ENCODE peak calls at places on chromosome 5, in nine cellular contexts. One of them, this sample, is unnamed.

GRCh38 chr5:176533894-176534611 is 3.1 kb downstream of the RNF44 start:
- DNase-seq in HepG2: peak; percentile 71
- DNase-seq in adipocyte: peak; percentile 28
- DNase-seq in sciatic nerve: peak; percentile 62
- DNase-seq in cardiac fibroblast: no peak
- DNase-seq in hippocampal formation: no peak
- DNase-seq in stimulated activated effector memory CD8-positive, alpha-beta T cell treated with anti-CD3 and anti-CD28 coated beads, Interleukin-12 subunit alpha, Interleukin-12 subunit beta, amount 100 ng/mL, for 72 hours: peak; percentile 73
- DNase-seq in heart right ventricle: peak; percentile 34
- DNase-seq in NCI-H2081: no peak
- DNase-seq in this sample: no peak

GRCh38 chr5:105956456-105957177 is 1714.1 kb downstream of the EFNA5 start:
- DNase-seq in HepG2: no peak
- DNase-seq in adipocyte: peak; percentile 54
- DNase-seq in sciatic nerve: no peak
- DNase-seq in cardiac fibroblast: peak; percentile 24
- DNase-seq in hippocampal formation: no peak
- DNase-seq in stimulated activated effector memory CD8-positive, alpha-beta T cell treated with anti-CD3 and anti-CD28 coated beads, Interleukin-12 subunit alpha, Interleukin-12 subunit beta, amount 100 ng/mL, for 72 hours: no peak
- DNase-seq in heart right ventricle: no peak
- DNase-seq in NCI-H2081: no peak
- DNase-seq in this sample: peak; percentile 24

GRCh38 chr5:172424111-172424490 is 30.2 kb downstream of the SH3PXD2B start:
- DNase-seq in HepG2: no peak
- DNase-seq in adipocyte: no peak
- DNase-seq in sciatic nerve: no peak
- DNase-seq in cardiac fibroblast: no peak
- DNase-seq in hippocampal formation: no peak
- DNase-seq in stimulated activated effector memory CD8-positive, alpha-beta T cell treated with anti-CD3 and anti-CD28 coated beads, Interleukin-12 subunit alpha, Interleukin-12 subunit beta, amount 100 ng/mL, for 72 hours: no peak
- DNase-seq in heart right ventricle: no peak
- DNase-seq in NCI-H2081: no peak
- DNase-seq in this sample: no peak

GRCh38 chr5:93087326-93087725 is 493.7 kb downstream of the NR2F1-AS1 start:
- DNase-seq in HepG2: no peak
- DNase-seq in adipocyte: no peak
- DNase-seq in sciatic nerve: no peak
- DNase-seq in cardiac fibroblast: no peak
- DNase-seq in hippocampal formation: no peak
- DNase-seq in stimulated activated effector memory CD8-positive, alpha-beta T cell treated with anti-CD3 and anti-CD28 coated beads, Interleukin-12 subunit alpha, Interleukin-12 subunit beta, amount 100 ng/mL, for 72 hours: no peak
- DNase-seq in heart right ventricle: no peak
- DNase-seq in NCI-H2081: no peak
- DNase-seq in this sample: no peak

GRCh38 chr5:139847790-139848507 is 52.3 kb downstream of the PSD2 start:
- DNase-seq in HepG2: no peak
- DNase-seq in adipocyte: peak; percentile 48
- DNase-seq in sciatic nerve: peak; percentile 73
- DNase-seq in cardiac fibroblast: peak; percentile 28
- DNase-seq in hippocampal formation: peak; percentile 44
- DNase-seq in stimulated activated effector memory CD8-positive, alpha-beta T cell treated with anti-CD3 and anti-CD28 coated beads, Interleukin-12 subunit alpha, Interleukin-12 subunit beta, amount 100 ng/mL, for 72 hours: peak; percentile 83
- DNase-seq in heart right ventricle: peak; percentile 72
- DNase-seq in NCI-H2081: peak; percentile 32
- DNase-seq in this sample: no peak

GRCh38 chr5:88979244-88979643 is 96.3 kb upstream of the MEF2C start:
- DNase-seq in HepG2: no peak
- DNase-seq in adipocyte: peak; percentile 63
- DNase-seq in sciatic nerve: no peak
- DNase-seq in cardiac fibroblast: peak; percentile 1
- DNase-seq in hippocampal formation: no peak
- DNase-seq in stimulated activated effector memory CD8-positive, alpha-beta T cell treated with anti-CD3 and anti-CD28 coated beads, Interleukin-12 subunit alpha, Interleukin-12 subunit beta, amount 100 ng/mL, for 72 hours: no peak
- DNase-seq in heart right ventricle: no peak
- DNase-seq in NCI-H2081: no peak
- DNase-seq in this sample: peak; percentile 44

GRCh38 chr5:119578937-119579336 is 50.4 kb upstream of the FAM170A start:
- DNase-seq in HepG2: peak; percentile 63
- DNase-seq in adipocyte: no peak
- DNase-seq in sciatic nerve: no peak
- DNase-seq in cardiac fibroblast: peak; percentile 8
- DNase-seq in hippocampal formation: no peak
- DNase-seq in stimulated activated effector memory CD8-positive, alpha-beta T cell treated with anti-CD3 and anti-CD28 coated beads, Interleukin-12 subunit alpha, Interleukin-12 subunit beta, amount 100 ng/mL, for 72 hours: no peak
- DNase-seq in heart right ventricle: no peak
- DNase-seq in NCI-H2081: peak; percentile 21
- DNase-seq in this sample: no peak

GRCh38 chr5:91651704-91652103 is 268.6 kb upstream of the ARRDC3 start:
- DNase-seq in HepG2: no peak
- DNase-seq in adipocyte: no peak
- DNase-seq in sciatic nerve: no peak
- DNase-seq in cardiac fibroblast: no peak
- DNase-seq in hippocampal formation: no peak
- DNase-seq in stimulated activated effector memory CD8-positive, alpha-beta T cell treated with anti-CD3 and anti-CD28 coated beads, Interleukin-12 subunit alpha, Interleukin-12 subunit beta, amount 100 ng/mL, for 72 hours: no peak
- DNase-seq in heart right ventricle: peak; percentile 8
- DNase-seq in NCI-H2081: no peak
- DNase-seq in this sample: no peak

GRCh38 chr5:113405530-113405929 is 29.3 kb downstream of the TSSK1B start:
- DNase-seq in HepG2: no peak
- DNase-seq in adipocyte: no peak
- DNase-seq in sciatic nerve: no peak
- DNase-seq in cardiac fibroblast: no peak
- DNase-seq in hippocampal formation: no peak
- DNase-seq in stimulated activated effector memory CD8-positive, alpha-beta T cell treated with anti-CD3 and anti-CD28 coated beads, Interleukin-12 subunit alpha, Interleukin-12 subunit beta, amount 100 ng/mL, for 72 hours: no peak
- DNase-seq in heart right ventricle: no peak
- DNase-seq in NCI-H2081: no peak
- DNase-seq in this sample: no peak

GRCh38 chr5:97550164-97550563 is 367.1 kb upstream of the RIOK2 start:
- DNase-seq in HepG2: no peak
- DNase-seq in adipocyte: peak; percentile 53
- DNase-seq in sciatic nerve: no peak
- DNase-seq in cardiac fibroblast: peak; percentile 37
- DNase-seq in hippocampal formation: peak; percentile 5
- DNase-seq in stimulated activated effector memory CD8-positive, alpha-beta T cell treated with anti-CD3 and anti-CD28 coated beads, Interleukin-12 subunit alpha, Interleukin-12 subunit beta, amount 100 ng/mL, for 72 hours: no peak
- DNase-seq in heart right ventricle: no peak
- DNase-seq in NCI-H2081: no peak
- DNase-seq in this sample: no peak

GRCh38 chr5:75130818-75131349 is 78.5 kb upstream of the GCNT4 start:
- DNase-seq in HepG2: no peak
- DNase-seq in adipocyte: no peak
- DNase-seq in sciatic nerve: no peak
- DNase-seq in cardiac fibroblast: no peak
- DNase-seq in hippocampal formation: no peak
- DNase-seq in stimulated activated effector memory CD8-positive, alpha-beta T cell treated with anti-CD3 and anti-CD28 coated beads, Interleukin-12 subunit alpha, Interleukin-12 subunit beta, amount 100 ng/mL, for 72 hours: no peak
- DNase-seq in heart right ventricle: no peak
- DNase-seq in NCI-H2081: no peak
- DNase-seq in this sample: no peak

GRCh38 chr5:107231191-107231590 is 439.5 kb downstream of the EFNA5 start:
- DNase-seq in HepG2: no peak
- DNase-seq in adipocyte: no peak
- DNase-seq in sciatic nerve: no peak
- DNase-seq in cardiac fibroblast: no peak
- DNase-seq in hippocampal formation: no peak
- DNase-seq in stimulated activated effector memory CD8-positive, alpha-beta T cell treated with anti-CD3 and anti-CD28 coated beads, Interleukin-12 subunit alpha, Interleukin-12 subunit beta, amount 100 ng/mL, for 72 hours: no peak
- DNase-seq in heart right ventricle: no peak
- DNase-seq in NCI-H2081: no peak
- DNase-seq in this sample: no peak

GRCh38 chr5:156471893-156472292 is 144.9 kb downstream of the SGCD start:
- DNase-seq in HepG2: no peak
- DNase-seq in adipocyte: no peak
- DNase-seq in sciatic nerve: no peak
- DNase-seq in cardiac fibroblast: no peak
- DNase-seq in hippocampal formation: no peak
- DNase-seq in stimulated activated effector memory CD8-positive, alpha-beta T cell treated with anti-CD3 and anti-CD28 coated beads, Interleukin-12 subunit alpha, Interleukin-12 subunit beta, amount 100 ng/mL, for 72 hours: no peak
- DNase-seq in heart right ventricle: no peak
- DNase-seq in NCI-H2081: no peak
- DNase-seq in this sample: no peak

GRCh38 chr5:133238426-133239205 is 186.8 kb downstream of the HSPA4 start:
- DNase-seq in HepG2: no peak
- DNase-seq in adipocyte: no peak
- DNase-seq in sciatic nerve: no peak
- DNase-seq in cardiac fibroblast: no peak
- DNase-seq in hippocampal formation: no peak
- DNase-seq in stimulated activated effector memory CD8-positive, alpha-beta T cell treated with anti-CD3 and anti-CD28 coated beads, Interleukin-12 subunit alpha, Interleukin-12 subunit beta, amount 100 ng/mL, for 72 hours: no peak
- DNase-seq in heart right ventricle: no peak
- DNase-seq in NCI-H2081: no peak
- DNase-seq in this sample: no peak

GRCh38 chr5:120055858-120056257 is 408.2 kb upstream of the PRR16 start:
- DNase-seq in HepG2: no peak
- DNase-seq in adipocyte: peak; percentile 70
- DNase-seq in sciatic nerve: no peak
- DNase-seq in cardiac fibroblast: peak; percentile 82
- DNase-seq in hippocampal formation: peak; percentile 15
- DNase-seq in stimulated activated effector memory CD8-positive, alpha-beta T cell treated with anti-CD3 and anti-CD28 coated beads, Interleukin-12 subunit alpha, Interleukin-12 subunit beta, amount 100 ng/mL, for 72 hours: no peak
- DNase-seq in heart right ventricle: no peak
- DNase-seq in NCI-H2081: no peak
- DNase-seq in this sample: peak; percentile 5

GRCh38 chr5:43213951-43214350 is 21.9 kb downstream of the NIM1K start:
- DNase-seq in HepG2: no peak
- DNase-seq in adipocyte: no peak
- DNase-seq in sciatic nerve: no peak
- DNase-seq in cardiac fibroblast: no peak
- DNase-seq in hippocampal formation: no peak
- DNase-seq in stimulated activated effector memory CD8-positive, alpha-beta T cell treated with anti-CD3 and anti-CD28 coated beads, Interleukin-12 subunit alpha, Interleukin-12 subunit beta, amount 100 ng/mL, for 72 hours: no peak
- DNase-seq in heart right ventricle: no peak
- DNase-seq in NCI-H2081: no peak
- DNase-seq in this sample: no peak

GRCh38 chr5:126848253-126848652 is 71.3 kb downstream of the LMNB1 start:
- DNase-seq in HepG2: no peak
- DNase-seq in adipocyte: no peak
- DNase-seq in sciatic nerve: no peak
- DNase-seq in cardiac fibroblast: no peak
- DNase-seq in hippocampal formation: no peak
- DNase-seq in stimulated activated effector memory CD8-positive, alpha-beta T cell treated with anti-CD3 and anti-CD28 coated beads, Interleukin-12 subunit alpha, Interleukin-12 subunit beta, amount 100 ng/mL, for 72 hours: no peak
- DNase-seq in heart right ventricle: no peak
- DNase-seq in NCI-H2081: no peak
- DNase-seq in this sample: no peak

GRCh38 chr5:36696059-36696673 is 89.8 kb downstream of the SLC1A3 start:
- DNase-seq in HepG2: peak; percentile 26
- DNase-seq in adipocyte: peak; percentile 76
- DNase-seq in sciatic nerve: no peak
- DNase-seq in cardiac fibroblast: peak; percentile 75
- DNase-seq in hippocampal formation: no peak
- DNase-seq in stimulated activated effector memory CD8-positive, alpha-beta T cell treated with anti-CD3 and anti-CD28 coated beads, Interleukin-12 subunit alpha, Interleukin-12 subunit beta, amount 100 ng/mL, for 72 hours: peak; percentile 54
- DNase-seq in heart right ventricle: peak; percentile 29
- DNase-seq in NCI-H2081: peak; percentile 56
- DNase-seq in this sample: peak; percentile 29

GRCh38 chr5:139131062-139131856 is 66.9 kb downstream of the SIL1 start:
- DNase-seq in HepG2: no peak
- DNase-seq in adipocyte: no peak
- DNase-seq in sciatic nerve: peak; percentile 55
- DNase-seq in cardiac fibroblast: peak; percentile 40
- DNase-seq in hippocampal formation: peak; percentile 84
- DNase-seq in stimulated activated effector memory CD8-positive, alpha-beta T cell treated with anti-CD3 and anti-CD28 coated beads, Interleukin-12 subunit alpha, Interleukin-12 subunit beta, amount 100 ng/mL, for 72 hours: no peak
- DNase-seq in heart right ventricle: no peak
- DNase-seq in NCI-H2081: no peak
- DNase-seq in this sample: no peak

GRCh38 chr5:44454002-44454401 is 64.8 kb upstream of the FGF10 start:
- DNase-seq in HepG2: no peak
- DNase-seq in adipocyte: no peak
- DNase-seq in sciatic nerve: no peak
- DNase-seq in cardiac fibroblast: no peak
- DNase-seq in hippocampal formation: no peak
- DNase-seq in stimulated activated effector memory CD8-positive, alpha-beta T cell treated with anti-CD3 and anti-CD28 coated beads, Interleukin-12 subunit alpha, Interleukin-12 subunit beta, amount 100 ng/mL, for 72 hours: no peak
- DNase-seq in heart right ventricle: no peak
- DNase-seq in NCI-H2081: no peak
- DNase-seq in this sample: no peak

GRCh38 chr5:168168978-168169696 is 122.3 kb upstream of the WWC1 start:
- DNase-seq in HepG2: no peak
- DNase-seq in adipocyte: no peak
- DNase-seq in sciatic nerve: no peak
- DNase-seq in cardiac fibroblast: no peak
- DNase-seq in hippocampal formation: no peak
- DNase-seq in stimulated activated effector memory CD8-positive, alpha-beta T cell treated with anti-CD3 and anti-CD28 coated beads, Interleukin-12 subunit alpha, Interleukin-12 subunit beta, amount 100 ng/mL, for 72 hours: no peak
- DNase-seq in heart right ventricle: no peak
- DNase-seq in NCI-H2081: no peak
- DNase-seq in this sample: no peak

GRCh38 chr5:159915913-159916840 is at the start of gene ADRA1B:
- DNase-seq in HepG2: peak; percentile 10
- DNase-seq in adipocyte: peak; percentile 90
- DNase-seq in sciatic nerve: peak; percentile 78
- DNase-seq in cardiac fibroblast: peak; percentile 80
- DNase-seq in hippocampal formation: no peak
- DNase-seq in stimulated activated effector memory CD8-positive, alpha-beta T cell treated with anti-CD3 and anti-CD28 coated beads, Interleukin-12 subunit alpha, Interleukin-12 subunit beta, amount 100 ng/mL, for 72 hours: peak; percentile 54
- DNase-seq in heart right ventricle: peak; percentile 78
- DNase-seq in NCI-H2081: peak; percentile 30
- DNase-seq in this sample: no peak

GRCh38 chr5:17808566-17808965 is 174.3 kb downstream of the TAF11L14 start:
- DNase-seq in HepG2: no peak
- DNase-seq in adipocyte: peak; percentile 53
- DNase-seq in sciatic nerve: no peak
- DNase-seq in cardiac fibroblast: no peak
- DNase-seq in hippocampal formation: peak; percentile 39
- DNase-seq in stimulated activated effector memory CD8-positive, alpha-beta T cell treated with anti-CD3 and anti-CD28 coated beads, Interleukin-12 subunit alpha, Interleukin-12 subunit beta, amount 100 ng/mL, for 72 hours: no peak
- DNase-seq in heart right ventricle: no peak
- DNase-seq in NCI-H2081: no peak
- DNase-seq in this sample: no peak

GRCh38 chr5:179680780-179681411 is at the start of gene CBY3:
- DNase-seq in HepG2: peak; percentile 46
- DNase-seq in adipocyte: peak; percentile 21
- DNase-seq in sciatic nerve: no peak
- DNase-seq in cardiac fibroblast: peak; percentile 7
- DNase-seq in hippocampal formation: no peak
- DNase-seq in stimulated activated effector memory CD8-positive, alpha-beta T cell treated with anti-CD3 and anti-CD28 coated beads, Interleukin-12 subunit alpha, Interleukin-12 subunit beta, amount 100 ng/mL, for 72 hours: no peak
- DNase-seq in heart right ventricle: no peak
- DNase-seq in NCI-H2081: no peak
- DNase-seq in this sample: no peak

GRCh38 chr5:14787801-14788579 is 83.6 kb downstream of the ANKH start:
- DNase-seq in HepG2: no peak
- DNase-seq in adipocyte: no peak
- DNase-seq in sciatic nerve: no peak
- DNase-seq in cardiac fibroblast: no peak
- DNase-seq in hippocampal formation: no peak
- DNase-seq in stimulated activated effector memory CD8-positive, alpha-beta T cell treated with anti-CD3 and anti-CD28 coated beads, Interleukin-12 subunit alpha, Interleukin-12 subunit beta, amount 100 ng/mL, for 72 hours: no peak
- DNase-seq in heart right ventricle: no peak
- DNase-seq in NCI-H2081: no peak
- DNase-seq in this sample: no peak

GRCh38 chr5:161547573-161548471 is 1.3 kb upstream of the GABRB2 start:
- DNase-seq in HepG2: no peak
- DNase-seq in adipocyte: no peak
- DNase-seq in sciatic nerve: no peak
- DNase-seq in cardiac fibroblast: no peak
- DNase-seq in hippocampal formation: no peak
- DNase-seq in stimulated activated effector memory CD8-positive, alpha-beta T cell treated with anti-CD3 and anti-CD28 coated beads, Interleukin-12 subunit alpha, Interleukin-12 subunit beta, amount 100 ng/mL, for 72 hours: no peak
- DNase-seq in heart right ventricle: no peak
- DNase-seq in NCI-H2081: peak; percentile 13
- DNase-seq in this sample: no peak

GRCh38 chr5:31581498-31582099 is 49.5 kb downstream of the C5orf22 start:
- DNase-seq in HepG2: peak; percentile 10
- DNase-seq in adipocyte: peak; percentile 82
- DNase-seq in sciatic nerve: no peak
- DNase-seq in cardiac fibroblast: peak; percentile 67
- DNase-seq in hippocampal formation: peak; percentile 51
- DNase-seq in stimulated activated effector memory CD8-positive, alpha-beta T cell treated with anti-CD3 and anti-CD28 coated beads, Interleukin-12 subunit alpha, Interleukin-12 subunit beta, amount 100 ng/mL, for 72 hours: no peak
- DNase-seq in heart right ventricle: no peak
- DNase-seq in NCI-H2081: peak; percentile 37
- DNase-seq in this sample: peak; percentile 28

GRCh38 chr5:10701567-10702039 is 59.4 kb downstream of the DAP start:
- DNase-seq in HepG2: peak; percentile 18
- DNase-seq in adipocyte: peak; percentile 82
- DNase-seq in sciatic nerve: no peak
- DNase-seq in cardiac fibroblast: peak; percentile 61
- DNase-seq in hippocampal formation: peak; percentile 12
- DNase-seq in stimulated activated effector memory CD8-positive, alpha-beta T cell treated with anti-CD3 and anti-CD28 coated beads, Interleukin-12 subunit alpha, Interleukin-12 subunit beta, amount 100 ng/mL, for 72 hours: no peak
- DNase-seq in heart right ventricle: no peak
- DNase-seq in NCI-H2081: peak; percentile 54
- DNase-seq in this sample: no peak

GRCh38 chr5:1337490-1338195 is 7.3 kb downstream of the CLPTM1L start:
- DNase-seq in HepG2: no peak
- DNase-seq in adipocyte: no peak
- DNase-seq in sciatic nerve: no peak
- DNase-seq in cardiac fibroblast: no peak
- DNase-seq in hippocampal formation: no peak
- DNase-seq in stimulated activated effector memory CD8-positive, alpha-beta T cell treated with anti-CD3 and anti-CD28 coated beads, Interleukin-12 subunit alpha, Interleukin-12 subunit beta, amount 100 ng/mL, for 72 hours: no peak
- DNase-seq in heart right ventricle: no peak
- DNase-seq in NCI-H2081: no peak
- DNase-seq in this sample: no peak